ENCODE peak calls at places on chromosomes 4 and X, in seven cellular contexts. I, U, Y, N, G, M and B are unnamed samples.

GRCh38 chr4:77852892-77853495 is 9.6 kb upstream of the MRPL1 start:
- DNase-seq in I (no peak), U (peak; percentile 13), Y (no peak), N (no peak), G (no peak), M (no peak), B (peak; percentile 80)

GRCh38 chrX:115332832-115333231 is 43.3 kb downstream of the LUZP4 start:
- DNase-seq in I (no peak), U (no peak), Y (no peak), N (peak; percentile 69), G (no peak), M (no peak), B (no peak)

GRCh38 chr4:111748157-111748556 is 397.1 kb upstream of the FAM241A start:
- DNase-seq in I (no peak), U (no peak), Y (no peak), N (no peak), G (no peak), M (no peak), B (no peak)

GRCh38 chrX:110123331-110123782 is 120.4 kb downstream of the TMEM164 start:
- DNase-seq in I (no peak), U (no peak), Y (no peak), N (no peak), G (peak; percentile 33), M (no peak), B (no peak)

GRCh38 chrX:21590012-21590776 is 67.9 kb downstream of the KLHL34 start:
- DNase-seq in I (no peak), U (no peak), Y (no peak), N (no peak), G (no peak), M (no peak), B (peak; percentile 7)

GRCh38 chrX:116873678-116874077 is 410.9 kb upstream of the CT83 start:
- DNase-seq in I (no peak), U (no peak), Y (peak; percentile 56), N (no peak), G (peak; percentile 47), M (no peak), B (no peak)

GRCh38 chrX:100829730-100830129 is 9.5 kb downstream of the CSTF2 start:
- DNase-seq in I (no peak), U (peak; percentile 45), Y (no peak), N (no peak), G (peak; percentile 10), M (no peak), B (peak; percentile 33)

GRCh38 chr4:187251896-187252295 is 528.2 kb upstream of the FAT1 start:
- DNase-seq in I (no peak), U (no peak), Y (no peak), N (no peak), G (no peak), M (no peak), B (no peak)

GRCh38 chrX:120144178-120144844 is 14.1 kb upstream of the RHOXF2 start:
- DNase-seq in I (no peak), U (no peak), Y (no peak), N (no peak), G (peak; percentile 7), M (peak; percentile 35), B (no peak)

GRCh38 chrX:150196300-150196699 is 166.8 kb upstream of the MAMLD1 start:
- DNase-seq in I (no peak), U (no peak), Y (no peak), N (no peak), G (no peak), M (no peak), B (no peak)

GRCh38 chr4:150173420-150173819 is 95.2 kb downstream of the DCLK2 start:
- DNase-seq in I (no peak), U (no peak), Y (no peak), N (no peak), G (no peak), M (no peak), B (no peak)

GRCh38 chrX:151634937-151635336 is 60.3 kb upstream of the PRRG3 start:
- DNase-seq in I (no peak), U (no peak), Y (no peak), N (no peak), G (no peak), M (no peak), B (no peak)

GRCh38 chrX:12011075-12011474 is 127.2 kb upstream of the FRMPD4 start:
- DNase-seq in I (no peak), U (no peak), Y (no peak), N (no peak), G (peak; percentile 3), M (no peak), B (no peak)

GRCh38 chr4:53967971-53968370 is 96.4 kb downstream of the CHIC2 start:
- DNase-seq in I (no peak), U (no peak), Y (no peak), N (no peak), G (peak; percentile 32), M (no peak), B (no peak)

GRCh38 chr4:87038837-87039715 is 104.3 kb downstream of the AFF1 start:
- DNase-seq in I (no peak), U (no peak), Y (peak; percentile 50), N (peak; percentile 91), G (peak; percentile 73), M (peak; percentile 44), B (no peak)

GRCh38 chr4:4590496-4590895 is 48.6 kb upstream of the STX18 start:
- DNase-seq in I (no peak), U (no peak), Y (no peak), N (no peak), G (peak; percentile 29), M (no peak), B (no peak)

GRCh38 chr4:74975082-74975481 is 42.2 kb downstream of the PARM1 start:
- DNase-seq in I (no peak), U (no peak), Y (no peak), N (no peak), G (no peak), M (no peak), B (no peak)

GRCh38 chr4:112270643-112271484 is 14.8 kb downstream of the TIFA start:
- DNase-seq in I (no peak), U (no peak), Y (peak; percentile 40), N (no peak), G (peak; percentile 43), M (no peak), B (no peak)

GRCh38 chr4:107835409-107835808 is 10.7 kb downstream of the SGMS2 start:
- DNase-seq in I (no peak), U (no peak), Y (no peak), N (no peak), G (no peak), M (no peak), B (no peak)

GRCh38 chr4:178814908-178815307 is 1372.7 kb upstream of the AGA start:
- DNase-seq in I (no peak), U (no peak), Y (no peak), N (no peak), G (no peak), M (no peak), B (no peak)

GRCh38 chrX:37686979-37687378 is 1.4 kb downstream of the XK start:
- DNase-seq in I (no peak), U (no peak), Y (no peak), N (no peak), G (no peak), M (no peak), B (no peak)

GRCh38 chrX:37685452-37686347 is at the start of gene XK:
- DNase-seq in I (peak; percentile 76), U (no peak), Y (no peak), N (peak; percentile 76), G (peak; percentile 44), M (peak; percentile 63), B (peak; percentile 23)

GRCh38 chrX:37686348-37686736 is 751 bp downstream of the XK start:
- DNase-seq in I (no peak), U (no peak), Y (no peak), N (no peak), G (no peak), M (no peak), B (no peak)

GRCh38 chrX:37684426-37684825 is 1.2 kb upstream of the XK start:
- DNase-seq in I (no peak), U (no peak), Y (no peak), N (no peak), G (no peak), M (no peak), B (no peak)

GRCh38 chrX:37684918-37685317 is 673 bp upstream of the XK start:
- DNase-seq in I (no peak), U (no peak), Y (no peak), N (no peak), G (peak; percentile 1), M (no peak), B (no peak)
- H3K4me3 ChIP-seq in I (peak overlapping the region; percentile 51), U (no peak overlapping the region), Y (no peak overlapping the region), N (peak overlapping the region; percentile 68), G (peak overlapping the region; percentile 62), M (no peak overlapping the region), B (no peak overlapping the region)

DNA sequence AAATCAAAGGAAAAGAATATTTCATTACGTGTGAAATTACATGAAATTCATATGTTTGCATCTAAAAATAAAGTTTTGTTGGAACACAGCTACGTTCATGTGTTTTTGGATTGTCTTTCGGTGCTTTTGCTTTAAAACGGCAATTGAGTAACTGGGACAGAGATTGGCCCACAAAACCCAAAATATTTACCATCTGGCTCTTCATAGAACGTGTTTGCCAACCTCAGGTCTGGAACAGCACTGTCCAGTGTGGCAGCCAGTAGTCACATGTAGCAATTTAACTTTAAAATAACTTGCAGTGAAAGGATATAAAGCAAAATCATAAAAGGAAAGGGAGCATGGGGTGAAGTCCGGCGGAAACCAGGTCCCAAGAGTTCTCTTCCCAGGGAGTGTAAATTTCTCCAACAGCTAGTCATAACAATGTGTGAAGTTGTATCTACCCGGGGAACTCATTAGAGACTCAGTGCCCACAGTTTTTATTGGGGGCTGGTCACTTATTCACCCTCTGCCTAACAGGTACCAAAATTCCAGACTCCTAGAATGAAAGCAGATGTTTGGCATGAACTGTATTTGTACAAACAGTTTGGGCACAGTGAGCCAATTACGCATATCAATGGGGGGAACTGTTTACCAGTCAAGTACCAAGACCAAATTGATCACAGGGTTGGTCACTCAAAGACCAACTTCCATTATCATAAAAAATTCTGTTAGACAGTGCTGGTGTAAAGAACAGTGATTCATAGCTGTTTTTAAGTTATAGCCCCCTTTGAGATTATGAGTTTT is 10.3 kb downstream of the OCIAD1 start:
- DNase-seq in I (no peak), U (no peak), Y (no peak), N (no peak), G (no peak), M (no peak), B (no peak)
- H3K36me3 ChIP-seq in I (peaks cover 82% of the 10 kb centered on the region), U (no peaks in the 10 kb centered on the region), Y (no peaks in the 10 kb centered on the region), N (peaks cover 29% of the 10 kb centered on the region), G (peaks cover 76% of the 10 kb centered on the region), M (no peaks in the 10 kb centered on the region), B (peaks cover 32% of the 10 kb centered on the region)

GRCh38 chr4:126860308-126860707 is 772.4 kb upstream of the INTU start:
- DNase-seq in I (no peak), U (no peak), Y (no peak), N (no peak), G (no peak), M (no peak), B (no peak)
- H3K27me3 ChIP-seq in I (no peaks in the 10 kb centered on the region), U (no peaks in the 10 kb centered on the region), Y (no peaks in the 10 kb centered on the region), N (no peaks in the 10 kb centered on the region), G (no peaks in the 10 kb centered on the region), M (no peaks in the 10 kb centered on the region), B (no peaks in the 10 kb centered on the region)

DNA sequence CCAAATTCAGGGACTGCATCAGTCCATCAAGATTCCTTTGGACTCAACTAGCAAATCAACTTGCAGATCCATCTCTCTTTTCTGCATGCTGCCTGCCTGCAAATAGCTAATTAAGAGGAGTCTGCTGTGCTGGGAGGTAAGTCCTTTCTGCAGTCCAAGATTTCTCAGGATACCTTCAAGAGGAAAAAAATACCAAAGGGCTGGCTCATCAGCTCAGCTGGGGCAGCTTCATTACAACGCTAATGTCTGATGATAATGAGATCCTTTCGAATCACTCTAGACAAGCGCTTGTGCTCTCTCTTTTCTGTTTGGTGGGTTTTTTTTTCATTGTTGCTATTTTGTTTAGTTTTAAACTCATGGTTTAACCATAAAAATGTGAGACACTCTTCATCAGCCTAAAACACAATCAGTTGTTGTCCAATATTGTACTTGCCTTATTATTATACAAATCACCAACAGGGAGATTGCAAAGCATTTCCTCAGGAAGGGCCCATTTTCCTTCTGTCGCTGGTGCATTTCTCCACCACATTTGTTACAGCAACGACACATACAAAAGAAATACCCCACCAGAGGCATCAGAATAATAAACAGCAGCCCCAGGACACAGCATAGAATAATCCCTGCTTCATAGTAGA is 50.8 kb downstream of the PROM1 start:
- DNase-seq in I (no peak), U (no peak), Y (no peak), N (no peak), G (no peak), M (no peak), B (no peak)
- H3K4me3 ChIP-seq in I (no peak overlapping the region), U (no peak overlapping the region), Y (no peak overlapping the region), N (no peak overlapping the region), G (no peak overlapping the region), M (no peak overlapping the region), B (no peak overlapping the region)